ENCODE peak calls at places on chromosome 15, in four cellular contexts. I is IMR-90, Z is K562, T is HepG2. F is an unnamed sample.

GRCh38 chr15:41417418-41417811 is 520 bp downstream of the RTF1 start:
- DNase-seq in I (peak; percentile 20), Z (peak; percentile 77), T (no peak), F (peak; percentile 16)

GRCh38 chr15:39195988-39196486 is 384.8 kb upstream of the THBS1 start:
- DNase-seq in I (peak; percentile 85), Z (no peak), T (no peak), F (peak; percentile 43)

GRCh38 chr15:75733761-75734651 is 21.4 kb upstream of the CSPG4 start:
- DNase-seq in I (no peak), Z (no peak), T (no peak), F (no peak)

GRCh38 chr15:31502541-31503229 is 176.1 kb downstream of the KLF13 start:
- DNase-seq in I (no peak), Z (no peak), T (no peak), F (no peak)

GRCh38 chr15:52050416-52050815 is 31.4 kb downstream of the MAPK6 start:
- DNase-seq in I (peak; percentile 77), Z (no peak), T (no peak), F (peak; percentile 23)

GRCh38 chr15:74829991-74830390 is 3.6 kb downstream of the CPLX3 start:
- DNase-seq in I (no peak), Z (no peak), T (no peak), F (no peak)

GRCh38 chr15:65791335-65792129 is 561 bp downstream of the DENND4A start:
- DNase-seq in I (no peak), Z (no peak), T (peak; percentile 65), F (peak; percentile 54)

GRCh38 chr15:85795669-85796305 is 1.1 kb upstream of the KLHL25 start:
- DNase-seq in I (no peak), Z (no peak), T (no peak), F (no peak)

GRCh38 chr15:85865070-85865684 is 70.5 kb upstream of the KLHL25 start:
- DNase-seq in I (peak; percentile 48), Z (peak; percentile 40), T (peak; percentile 11), F (peak; percentile 67)

GRCh38 chr15:23072633-23073032 is 33.3 kb upstream of the TUBGCP5 start:
- DNase-seq in I (no peak), Z (no peak), T (peak; percentile 23), F (no peak)

GRCh38 chr15:50116477-50116876 is 2.6 kb downstream of the ATP8B4 start:
- DNase-seq in I (peak; percentile 19), Z (peak; percentile 39), T (peak; percentile 78), F (peak; percentile 73)

GRCh38 chr15:85444329-85444605 is 63.9 kb downstream of the AKAP13 start:
- DNase-seq in I (no peak), Z (no peak), T (no peak), F (no peak)

GRCh38 chr15:42919794-42920280 is 741 bp downstream of the TTBK2 start:
- DNase-seq in I (peak; percentile 25), Z (peak; percentile 22), T (peak; percentile 29), F (peak; percentile 17)

GRCh38 chr15:38864827-38865604 is 300.4 kb upstream of the RASGRP1 start:
- DNase-seq in I (peak; percentile 83), Z (no peak), T (no peak), F (no peak)

GRCh38 chr15:50800715-50801114 is 35.2 kb upstream of the SPPL2A start:
- DNase-seq in I (no peak), Z (no peak), T (no peak), F (no peak)

GRCh38 chr15:62850791-62851291 is 191.7 kb upstream of the TPM1 start:
- DNase-seq in I (peak; percentile 76), Z (no peak), T (peak; percentile 83), F (peak; percentile 91)

GRCh38 chr15:62855085-62855476 is 187.5 kb upstream of the TPM1 start:
- DNase-seq in I (no peak), Z (no peak), T (peak; percentile 19), F (no peak)

GRCh38 chr15:62853833-62854210 is 188.7 kb upstream of the TPM1 start:
- DNase-seq in I (no peak), Z (no peak), T (peak; percentile 12), F (no peak)

GRCh38 chr15:62854420-62855084 is 188.0 kb upstream of the TPM1 start:
- DNase-seq in I (no peak), Z (no peak), T (peak; percentile 40), F (no peak)

DNA sequence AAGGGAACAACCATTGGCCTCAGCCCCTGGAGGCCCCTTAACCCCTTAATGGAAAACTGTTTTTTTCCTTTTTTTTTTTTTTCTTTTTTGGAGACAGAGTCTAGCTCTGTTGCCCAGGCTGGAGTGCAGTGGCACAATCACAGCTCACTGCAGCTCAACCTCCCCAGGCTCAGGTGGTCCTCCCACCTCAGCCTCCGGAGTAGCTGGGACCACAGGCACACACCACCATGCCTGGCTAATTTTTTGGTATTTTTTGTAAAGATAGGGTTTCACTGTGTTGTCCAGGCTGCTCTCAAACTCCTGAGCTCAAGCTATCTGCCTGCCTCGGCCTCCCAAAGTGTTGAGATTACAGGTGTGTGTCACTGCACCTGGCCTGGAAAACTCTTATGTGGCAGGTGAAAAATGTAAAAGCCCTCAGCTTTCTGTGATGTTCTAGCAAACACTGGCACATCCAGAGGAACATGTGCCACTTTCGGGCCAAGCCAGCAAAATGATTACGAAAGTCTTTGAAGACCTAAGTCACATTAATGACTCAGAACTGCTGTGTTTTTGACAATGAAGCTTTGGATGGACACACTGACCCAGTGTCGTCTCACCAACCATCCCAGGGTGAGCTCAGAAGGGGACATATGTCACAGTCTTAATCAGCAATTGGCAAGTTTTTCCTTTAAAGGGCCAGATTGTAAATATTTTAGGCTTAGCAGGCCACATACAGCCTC is 189.3 kb upstream of the TPM1 start:
- DNase-seq in I (no peak), Z (no peak), T (peak; percentile 80), F (no peak)
- TF ChIP-seq MAZ in I (no peak), Z (no peak), T (no peak), F (no peak)

GRCh38 chr15:37698679-37699078 is 235.8 kb upstream of the TMCO5A start:
- DNase-seq in I (no peak), Z (no peak), T (no peak), F (no peak)
- TF ChIP-seq MAZ in I (no peak), Z (no peak), T (no peak), F (no peak)

GRCh38 chr15:63950911-63951481 is 95.3 kb downstream of the DAPK2 start:
- DNase-seq in I (peak; percentile 87), Z (no peak), T (no peak), F (no peak)
- TF ChIP-seq MAZ in I (peak; percentile 47), Z (no peak), T (no peak), F (no peak)

GRCh38 chr15:83044156-83044555 is 22.9 kb downstream of the BTBD1 start:
- DNase-seq in I (no peak), Z (no peak), T (no peak), F (no peak)

DNA sequence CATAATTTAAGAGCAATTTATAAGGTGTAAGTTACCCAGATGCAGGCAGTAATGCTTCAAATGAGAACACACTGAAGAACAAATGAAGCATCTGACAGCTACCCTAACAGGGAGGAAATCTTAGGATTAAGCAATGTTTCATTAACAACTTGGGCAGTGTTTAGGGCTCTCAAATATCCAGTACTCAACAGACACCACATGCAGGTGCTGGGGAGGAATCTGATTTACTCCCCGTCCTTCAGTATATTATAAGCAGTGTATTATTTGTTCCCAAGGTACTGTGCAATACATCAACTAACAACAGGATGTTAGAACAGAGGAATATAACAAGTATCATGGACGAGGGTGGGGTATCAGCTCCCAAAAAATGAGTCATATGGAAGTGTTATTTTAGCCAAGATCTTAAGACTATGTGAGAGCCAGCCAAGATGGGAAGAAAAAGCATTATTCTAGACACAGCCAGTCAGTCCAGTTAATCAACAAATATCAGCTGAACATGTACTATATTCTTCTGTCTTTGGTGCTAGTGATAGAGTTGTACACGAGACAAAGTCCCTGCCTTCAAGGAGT is 20.4 kb downstream of the BTBD1 start:
- DNase-seq in I (peak; percentile 72), Z (no peak), T (no peak), F (no peak)
- TF ChIP-seq MAZ in I (no peak), Z (no peak), T (no peak), F (no peak)

DNA sequence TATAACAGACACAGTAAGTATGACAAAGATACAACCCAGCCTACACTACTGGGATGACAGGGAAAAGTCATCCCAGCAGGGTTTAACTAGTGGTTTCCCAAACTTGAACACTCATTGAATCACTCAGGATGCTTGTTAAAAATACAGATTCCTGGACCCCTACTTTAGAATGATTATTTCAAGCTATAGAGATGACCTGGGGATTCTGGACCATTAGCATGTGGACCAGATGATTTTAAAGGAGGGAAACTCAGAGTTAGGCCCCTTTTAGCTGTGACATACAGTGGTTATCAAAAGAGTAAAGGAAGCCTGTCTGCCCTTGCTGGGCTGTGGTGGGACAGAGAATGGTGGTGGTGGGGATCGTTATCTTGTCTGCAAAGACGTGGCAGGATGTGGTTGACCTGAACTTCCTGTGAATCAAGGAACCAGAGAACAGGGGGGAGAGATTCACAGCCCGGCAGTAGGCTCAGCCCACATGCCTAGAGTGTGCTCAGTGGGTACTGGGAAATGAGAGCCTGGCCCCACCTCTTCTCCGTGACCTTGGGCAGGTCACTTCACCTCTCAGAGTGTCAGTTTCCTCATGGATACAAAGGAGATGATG is 306.3 kb downstream of the RPLP1 start:
- DNase-seq in I (peak; percentile 62), Z (no peak), T (no peak), F (no peak)
- TF ChIP-seq MAZ in I (no peak), Z (no peak), T (no peak), F (no peak)